ENCODE peak calls at places on chromosomes 11 and 22, in five cellular contexts. S is OCI-LY7, P is cardiac septum, O is LoVo, V is mesenteric fat pad. J is an unnamed sample.

GRCh38 chr11:27392715-27393114 is 29.7 kb upstream of the CCDC34 start:
- DNase-seq in V (no peak), S (no peak), O (peak; percentile 37), P (no peak), J (no peak)

GRCh38 chr11:117823941-117824420 is 563 bp downstream of the FXYD2 start:
- DNase-seq in V (peak; percentile 90), S (no peak), P (peak; percentile 86), O (no peak), J (no peak)

GRCh38 chr11:59550368-59550841 is 39.1 kb downstream of the OR4D9 start:
- DNase-seq in P (peak; percentile 84), O (peak; percentile 88), S (peak; percentile 95), V (peak; percentile 91), J (peak; percentile 96)

GRCh38 chr11:74453373-74453975 is 13.9 kb downstream of the KCNE3 start:
- DNase-seq in P (peak; percentile 86), S (peak; percentile 67), O (peak; percentile 56), V (no peak), J (peak; percentile 76)

GRCh38 chr22:49294656-49295464 is 532.8 kb downstream of the BRD1 start:
- DNase-seq in O (no peak), V (peak; percentile 77), P (peak; percentile 58), S (no peak), J (no peak)

GRCh38 chr11:69295995-69296889 is 2.3 kb downstream of the MYEOV start:
- DNase-seq in O (peak; percentile 48), V (no peak), S (peak; percentile 60), P (no peak), J (no peak)

GRCh38 chr11:4522339-4522738 is 22.7 kb upstream of the OR52M1 start:
- DNase-seq in V (no peak), O (no peak), S (no peak), P (no peak), J (no peak)

GRCh38 chr11:17256512-17256911 is 20.0 kb upstream of the NUCB2 start:
- DNase-seq in V (no peak), P (no peak), S (no peak), O (peak; percentile 12), J (no peak)

GRCh38 chr11:110355011-110355744 is 58.8 kb upstream of the RDX start:
- DNase-seq in O (no peak), P (no peak), S (no peak), V (no peak), J (no peak)